ENCODE peak calls at places on chromosome 18, in five cellular contexts. M is HCT116, I is MM.1S, W is PC-3, P is HepG2. X is an unnamed sample.

GRCh38 chr18:48263913-48264506 is 145.2 kb downstream of the ZBTB7C start:
- DNase-seq in M (no peak), I (no peak), W (peak; percentile 33), P (no peak), X (no peak)

GRCh38 chr18:53375641-53376040 is 848.8 kb downstream of the MBD2 start:
- DNase-seq in M (no peak), I (no peak), W (no peak), P (no peak), X (no peak)

GRCh38 chr18:34085140-34085739 is 139.5 kb downstream of the NOL4 start:
- DNase-seq in M (no peak), I (no peak), W (no peak), P (no peak), X (no peak)

GRCh38 chr18:55779711-55780590 is 192.0 kb upstream of the TCF4 start:
- DNase-seq in M (no peak), I (no peak), W (no peak), P (no peak), X (peak; percentile 79)

GRCh38 chr18:43789234-43790000 is 512.1 kb upstream of the SYT4 start:
- DNase-seq in M (no peak), I (no peak), W (no peak), P (no peak), X (peak; percentile 23)

GRCh38 chr18:48950536-48951447 is at the start of gene SMAD7:
- DNase-seq in M (no peak), I (no peak), W (no peak), P (no peak), X (no peak)

GRCh38 chr18:8608795-8609673 is at the start of gene RAB12:
- DNase-seq in M (peak; percentile 51), I (peak; percentile 88), W (peak; percentile 82), P (peak; percentile 56), X (peak; percentile 96)

GRCh38 chr18:24763765-24764548 is 303.5 kb downstream of the HRH4 start:
- DNase-seq in M (no peak), I (no peak), W (peak; percentile 4), P (no peak), X (no peak)

GRCh38 chr18:63505566-63506335 is 29.0 kb downstream of the SERPINB5 start:
- DNase-seq in M (peak; percentile 19), I (peak; percentile 30), W (peak; percentile 75), P (peak; percentile 13), X (peak; percentile 61)

GRCh38 chr18:34540897-34541296 is 169.2 kb upstream of the DTNA start:
- DNase-seq in M (no peak), I (no peak), W (no peak), P (no peak), X (no peak)

GRCh38 chr18:63457987-63458386 is 18.8 kb upstream of the SERPINB5 start:
- DNase-seq in M (no peak), I (no peak), W (peak; percentile 30), P (no peak), X (no peak)

GRCh38 chr18:58993260-58993659 is 128.6 kb downstream of the ZNF532 start:
- DNase-seq in M (no peak), I (no peak), W (peak; percentile 94), P (no peak), X (no peak)

GRCh38 chr18:54822872-54823845 is 5.1 kb upstream of the RAB27B start:
- DNase-seq in M (peak; percentile 34), I (no peak), W (peak; percentile 87), P (no peak), X (no peak)

GRCh38 chr18:11154983-11155759 is 5.8 kb upstream of the PIEZO2 start:
- DNase-seq in M (no peak), I (no peak), W (no peak), P (no peak), X (no peak)

GRCh38 chr18:58321986-58322385 is 278.0 kb downstream of the NEDD4L start:
- DNase-seq in M (peak; percentile 74), I (peak; percentile 9), W (peak; percentile 95), P (peak; percentile 50), X (peak; percentile 45)

GRCh38 chr18:46646468-46646867 is 10.6 kb downstream of the LOXHD1 start:
- DNase-seq in M (no peak), I (no peak), W (no peak), P (no peak), X (no peak)

GRCh38 chr18:68299906-68300305 is 415.0 kb downstream of the TMX3 start:
- DNase-seq in M (no peak), I (no peak), W (peak; percentile 90), P (no peak), X (no peak)

GRCh38 chr18:37577051-37577611 is 11.5 kb upstream of the CELF4 start:
- DNase-seq in M (no peak), I (no peak), W (no peak), P (no peak), X (peak; percentile 65)

GRCh38 chr18:35616664-35617423 is 35.3 kb downstream of the GALNT1 start:
- DNase-seq in M (no peak), I (peak; percentile 25), W (peak; percentile 72), P (no peak), X (no peak)

GRCh38 chr18:74326238-74326637 is 10.6 kb downstream of the C18orf63 start:
- DNase-seq in M (no peak), I (no peak), W (no peak), P (no peak), X (no peak)

GRCh38 chr18:2303517-2304238 is 267.6 kb downstream of the METTL4 start:
- DNase-seq in M (no peak), I (no peak), W (peak; percentile 81), P (no peak), X (no peak)

GRCh38 chr18:23280844-23281243 is 145.6 kb downstream of the CABLES1 start:
- DNase-seq in M (no peak), I (no peak), W (no peak), P (no peak), X (no peak)

GRCh38 chr18:22210331-22210754 is 41.0 kb downstream of the GATA6 start:
- DNase-seq in M (no peak), I (no peak), W (no peak), P (no peak), X (no peak)

GRCh38 chr18:23822590-23823385 is 133.5 kb downstream of the LAMA3 start:
- DNase-seq in M (no peak), I (no peak), W (peak; percentile 23), P (no peak), X (no peak)

GRCh38 chr18:8669571-8669970 is 35.8 kb upstream of the MTCL1 start:
- DNase-seq in M (no peak), I (no peak), W (peak; percentile 61), P (no peak), X (no peak)

GRCh38 chr18:7459851-7460774 is 107.0 kb upstream of the PTPRM start:
- DNase-seq in M (no peak), I (no peak), W (no peak), P (peak; percentile 72), X (peak; percentile 18)

GRCh38 chr18:7464245-7464966 is 102.7 kb upstream of the PTPRM start:
- DNase-seq in M (no peak), I (no peak), W (peak; percentile 7), P (no peak), X (no peak)

GRCh38 chr18:7457276-7457675 is 109.8 kb upstream of the PTPRM start:
- DNase-seq in M (no peak), I (no peak), W (no peak), P (no peak), X (no peak)

GRCh38 chr18:7454429-7454828 is 112.7 kb upstream of the PTPRM start:
- DNase-seq in M (no peak), I (no peak), W (no peak), P (no peak), X (no peak)

DNA sequence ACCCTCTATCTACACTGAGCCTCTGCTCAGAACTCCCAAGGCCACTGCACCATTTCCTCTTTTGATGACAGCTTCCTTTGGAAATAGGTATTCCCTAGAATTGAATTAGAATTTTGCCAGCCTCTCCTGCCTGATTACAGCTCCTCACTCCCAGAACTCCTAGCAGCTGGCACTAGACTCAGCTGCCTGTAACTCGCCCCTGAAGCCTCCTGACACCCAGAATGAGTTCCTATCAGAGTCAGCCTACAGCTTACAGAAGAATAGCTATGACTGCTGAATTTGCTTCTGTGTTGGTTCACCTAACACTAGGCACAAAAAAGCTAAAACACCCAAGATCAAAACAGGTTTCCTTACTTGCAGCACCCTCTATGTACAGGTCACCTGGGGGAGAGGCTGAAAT is 108.2 kb upstream of the PTPRM start:
- DNase-seq in M (no peak), I (no peak), W (no peak), P (no peak), X (no peak)
- H3K27ac ChIP-seq in M (no peak overlapping the region), I (no peak overlapping the region), W (no peak overlapping the region), P (no peak overlapping the region), X (no peak overlapping the region)

GRCh38 chr18:13371689-13372404 is 153.3 kb downstream of the LDLRAD4 start:
- DNase-seq in M (no peak), I (peak; percentile 76), W (no peak), P (no peak), X (no peak)

GRCh38 chr18:13369353-13369752 is 150.8 kb downstream of the LDLRAD4 start:
- DNase-seq in M (no peak), I (no peak), W (no peak), P (no peak), X (no peak)

GRCh38 chr18:13370995-13371625 is 152.6 kb downstream of the LDLRAD4 start:
- DNase-seq in M (no peak), I (no peak), W (no peak), P (no peak), X (no peak)

GRCh38 chr18:13368080-13368813 is 149.7 kb downstream of the LDLRAD4 start:
- DNase-seq in M (no peak), I (no peak), W (no peak), P (no peak), X (no peak)

GRCh38 chr18:13369756-13370510 is 151.4 kb downstream of the LDLRAD4 start:
- DNase-seq in M (no peak), I (no peak), W (no peak), P (no peak), X (no peak)
- H3K4me2 ChIP-seq in M (peak overlapping the region; percentile 10), I (no peak overlapping the region), W (no peak overlapping the region), P (no peak overlapping the region), X (no peak overlapping the region)

GRCh38 chr18:62325806-62326645 is 916 bp downstream of the TNFRSF11A start:
- DNase-seq in M (no peak), I (peak; percentile 27), W (peak; percentile 40), P (no peak), X (peak; percentile 37)

GRCh38 chr18:62323483-62324354 is 1.4 kb upstream of the TNFRSF11A start:
- DNase-seq in M (no peak), I (no peak), W (no peak), P (no peak), X (no peak)

GRCh38 chr18:62326646-62327348 is 1.7 kb downstream of the TNFRSF11A start:
- DNase-seq in M (no peak), I (no peak), W (peak; percentile 16), P (no peak), X (no peak)

GRCh38 chr18:62324355-62324828 is 718 bp upstream of the TNFRSF11A start:
- DNase-seq in M (no peak), I (no peak), W (no peak), P (no peak), X (peak; percentile 28)

GRCh38 chr18:62324917-62325805 is at the start of gene TNFRSF11A:
- DNase-seq in M (no peak), I (peak; percentile 52), W (peak; percentile 71), P (no peak), X (peak; percentile 86)
- TF ChIP-seq EZH2 in M (no peak), I (no peak), W (no peak), P (no peak), X (no peak)

DNA sequence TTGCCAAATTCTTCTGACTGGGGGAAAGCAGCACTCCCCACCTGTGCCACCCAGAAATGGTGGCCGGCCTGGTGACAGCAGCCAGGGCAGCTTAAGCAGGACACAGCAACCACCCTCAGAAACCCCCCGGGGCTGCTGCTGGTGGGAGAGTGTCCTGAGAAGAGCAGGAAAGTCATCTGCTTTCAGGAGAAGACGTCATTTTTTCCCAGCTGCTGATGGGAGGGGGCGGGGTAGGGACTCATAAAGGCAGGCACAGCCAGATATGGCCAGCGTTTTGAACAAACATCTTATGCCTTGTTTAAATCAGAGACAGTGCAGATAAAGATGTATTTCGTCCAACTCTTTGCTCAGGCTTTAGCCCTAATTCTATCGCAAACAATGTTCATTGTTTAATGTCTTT is 139.5 kb downstream of the LRRC30 start:
- DNase-seq in M (no peak), I (no peak), W (no peak), P (no peak), X (no peak)
- H3K27ac ChIP-seq in M (no peak overlapping the region), I (no peak overlapping the region), W (no peak overlapping the region), P (no peak overlapping the region), X (no peak overlapping the region)